ENCODE peak calls at places on chromosomes 13 and 19, in ten cellular contexts. T is cardiac fibroblast, K is retinal pigment epithelial cell, R is astrocyte of the spinal cord, X is adrenal gland, W is neural crest cell, M is IMR-90, F is HFFc6, Y is HFF-Myc, C is tibial nerve. P is an unnamed sample.

GRCh38 chr13:80979035-80979641 is 638.2 kb upstream of the SPRY2 start:
- DNase-seq in T (peak; percentile 89), K (peak; percentile 43), R (peak; percentile 74), X (peak; percentile 57), W (peak; percentile 26), M (peak; percentile 54), F (peak; percentile 52), Y (peak; percentile 12), C (no peak), P (peak; percentile 72)

GRCh38 chr13:107650081-107650701 is 565.1 kb downstream of the LIG4 start:
- DNase-seq in T (peak; percentile 25), K (peak; percentile 10), R (peak; percentile 67), X (peak; percentile 45), W (peak; percentile 63), M (peak; percentile 62), F (no peak), Y (no peak), C (peak; percentile 15), P (peak; percentile 10)

GRCh38 chr13:32581177-32581786 is 5.0 kb upstream of the PDS5B start:
- DNase-seq in T (peak; percentile 61), K (no peak), R (peak; percentile 40), X (no peak), W (no peak), M (peak; percentile 47), F (peak; percentile 54), Y (no peak), C (no peak), P (peak; percentile 26)

GRCh38 chr13:94298346-94298745 is 181.1 kb downstream of the DCT start:
- DNase-seq in T (no peak), K (no peak), R (no peak), X (no peak), W (no peak), M (no peak), F (no peak), Y (no peak), C (no peak), P (no peak)

GRCh38 chr19:45595814-45596213 is 6.2 kb downstream of the GPR4 start:
- DNase-seq in T (peak; percentile 47), K (no peak), R (no peak), X (no peak), W (no peak), M (peak; percentile 43), F (peak; percentile 26), Y (no peak), C (no peak), P (no peak)

GRCh38 chr19:51354103-51354741 is 12.0 kb downstream of the ETFB start:
- DNase-seq in T (no peak), K (no peak), R (no peak), X (no peak), W (no peak), M (no peak), F (no peak), Y (no peak), C (no peak), P (no peak)

GRCh38 chr13:31090921-31091624 is 70.6 kb downstream of the HSPH1 start:
- DNase-seq in T (peak; percentile 28), K (no peak), R (peak; percentile 11), X (peak; percentile 17), W (no peak), M (peak; percentile 25), F (no peak), Y (no peak), C (no peak), P (no peak)

GRCh38 chr19:2186071-2186846 is 22.5 kb downstream of the DOT1L start:
- DNase-seq in T (peak; percentile 73), K (no peak), R (peak; percentile 89), X (peak; percentile 57), W (no peak), M (peak; percentile 95), F (peak; percentile 97), Y (peak; percentile 74), C (peak; percentile 71), P (no peak)

GRCh38 chr19:46408611-46409039 is 4.7 kb downstream of the CCDC8 start:
- DNase-seq in T (no peak), K (no peak), R (peak; percentile 16), X (peak; percentile 93), W (no peak), M (peak; percentile 28), F (no peak), Y (no peak), C (no peak), P (no peak)

GRCh38 chr19:33868076-33868735 is 71.5 kb downstream of the KCTD15 start:
- DNase-seq in T (no peak), K (no peak), R (no peak), X (no peak), W (no peak), M (no peak), F (no peak), Y (no peak), C (no peak), P (no peak)

GRCh38 chr19:7715671-7716070 is 13.7 kb upstream of the FCER2 start:
- DNase-seq in T (no peak), K (no peak), R (no peak), X (no peak), W (no peak), M (no peak), F (no peak), Y (no peak), C (no peak), P (no peak)

GRCh38 chr19:11091343-11092153 is 2.3 kb downstream of the LDLR start:
- DNase-seq in T (peak; percentile 94), K (peak; percentile 53), R (peak; percentile 94), X (peak; percentile 80), W (no peak), M (peak; percentile 90), F (peak; percentile 95), Y (peak; percentile 82), C (peak; percentile 30), P (peak; percentile 97)

GRCh38 chr13:25203256-25203794 is 31.2 kb upstream of the AMER2 start:
- DNase-seq in T (no peak), K (no peak), R (no peak), X (no peak), W (no peak), M (no peak), F (no peak), Y (no peak), C (no peak), P (no peak)

GRCh38 chr19:44499559-44499958 is 763 bp downstream of the ZNF180 start:
- DNase-seq in T (no peak), K (no peak), R (no peak), X (no peak), W (no peak), M (no peak), F (no peak), Y (no peak), C (no peak), P (no peak)

GRCh38 chr13:75222031-75222430 is 259.9 kb downstream of the TBC1D4 start:
- DNase-seq in T (peak; percentile 78), K (peak; percentile 46), R (peak; percentile 24), X (no peak), W (no peak), M (peak; percentile 33), F (no peak), Y (no peak), C (no peak), P (peak; percentile 26)

GRCh38 chr13:96020155-96020575 is 33.0 kb downstream of the UGGT2 start:
- DNase-seq in T (peak; percentile 82), K (peak; percentile 73), R (peak; percentile 79), X (peak; percentile 58), W (peak; percentile 7), M (peak; percentile 67), F (peak; percentile 58), Y (peak; percentile 36), C (no peak), P (peak; percentile 63)

GRCh38 chr13:20740021-20740420 is 33.7 kb downstream of the EEF1AKMT1 start:
- DNase-seq in T (no peak), K (no peak), R (no peak), X (no peak), W (no peak), M (no peak), F (no peak), Y (no peak), C (no peak), P (no peak)
- TF ChIP-seq CTCF in T (no peak), K (no peak), R (no peak), X (no peak), W (no peak), M (no peak), F (no peak), Y (no peak), C (no peak), P (no peak)

GRCh38 chr13:89694471-89694870 is 1653.0 kb upstream of the MIR17HG start:
- DNase-seq in T (no peak), K (no peak), R (no peak), X (no peak), W (no peak), M (no peak), F (no peak), Y (no peak), C (no peak), P (no peak)

DNA sequence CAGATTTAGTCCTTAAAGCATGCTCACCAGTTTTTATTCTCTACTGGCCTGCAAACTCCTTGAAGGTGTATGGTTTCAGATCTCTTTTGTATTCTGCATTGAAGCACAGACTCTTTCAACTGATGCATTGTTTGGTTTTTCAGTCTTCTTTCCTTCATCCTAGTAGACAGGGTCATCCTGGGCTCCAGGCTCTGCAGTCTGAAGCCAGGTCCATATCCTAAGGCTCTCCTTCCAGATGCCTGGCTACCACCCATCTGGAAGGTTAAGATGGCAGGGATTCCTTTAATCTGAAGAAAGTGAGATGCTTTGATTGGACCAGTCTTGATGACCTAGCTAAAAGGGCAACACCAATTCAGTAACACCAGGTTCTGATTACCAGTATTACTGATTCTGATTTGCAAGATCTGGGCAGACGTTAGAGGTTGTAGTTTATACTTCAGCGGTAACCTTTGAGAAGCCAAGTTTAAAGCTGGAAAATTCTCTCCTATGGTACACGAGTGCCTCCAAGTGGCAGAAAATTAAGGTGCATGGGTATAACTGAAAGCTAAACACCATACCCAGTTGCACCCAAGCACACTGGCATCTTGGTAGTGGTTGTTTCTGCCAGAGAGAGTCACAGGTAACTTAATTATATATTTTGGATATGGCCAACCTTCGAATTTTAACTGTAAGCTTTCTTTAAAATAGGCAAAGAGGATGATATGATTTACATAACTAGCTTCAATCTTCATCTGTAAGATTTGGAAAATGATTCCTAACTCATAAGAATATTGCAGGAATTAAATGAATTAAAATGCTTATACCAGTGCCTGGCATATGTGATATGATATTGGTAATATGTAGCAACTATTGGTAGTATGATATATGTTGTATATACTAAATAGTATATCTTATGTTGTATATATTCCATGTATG is 1651.9 kb upstream of the MIR17HG start:
- DNase-seq in T (peak; percentile 50), K (peak; percentile 19), R (peak; percentile 61), X (peak; percentile 18), W (peak; percentile 67), M (peak; percentile 8), F (no peak), Y (no peak), C (no peak), P (peak; percentile 52)
- TF ChIP-seq CTCF in T (peak; percentile 67), K (peak; percentile 88), R (peak; percentile 79), X (peak; percentile 89), W (peak; percentile 91), M (peak; percentile 28), F (peak; percentile 60), Y (no peak), C (peak; percentile 46), P (peak; percentile 76)

GRCh38 chr19:19554074-19555023 is 16.3 kb downstream of the CILP2 start:
- DNase-seq in T (peak; percentile 54), K (no peak), R (no peak), X (no peak), W (peak; percentile 70), M (peak; percentile 21), F (no peak), Y (no peak), C (no peak), P (no peak)
- TF ChIP-seq CTCF in T (peak; percentile 86), K (peak; percentile 78), R (peak; percentile 77), X (peak; percentile 37), W (peak; percentile 75), M (peak; percentile 61), F (peak; percentile 91), Y (peak; percentile 81), C (peak; percentile 48), P (peak; percentile 81)

GRCh38 chr13:37984357-37984756 is 114.8 kb upstream of the TRPC4 start:
- DNase-seq in T (no peak), K (no peak), R (no peak), X (no peak), W (no peak), M (no peak), F (no peak), Y (no peak), C (no peak), P (no peak)
- TF ChIP-seq CTCF in T (no peak), K (no peak), R (peak; percentile 16), X (no peak), W (peak; percentile 38), M (no peak), F (peak; percentile 50), Y (peak; percentile 15), C (no peak), P (peak; percentile 8)